ENCODE peak calls at places on chromosome 7, in five cellular contexts. One of them, this sample, is unnamed.

GRCh38 chr7:49850921-49851613 is 77.6 kb downstream of the VWC2 start:
- DNase-seq in activated T-cell treated with anti-CD3 and anti-CD28 coated beads for 24 hours: no peak
- DNase-seq in kidney glomerular epithelial cell: no peak
- DNase-seq in ACHN: no peak
- DNase-seq in stimulated activated CD4-positive, alpha-beta T cell treated with anti-CD3 and anti-CD28 coated beads, Interleukin-12 subunit alpha, Interleukin-12 subunit beta, amount 100 ng/mL, for 48 hours: no peak
- DNase-seq in this sample: no peak

GRCh38 chr7:146136357-146136875 is 19.8 kb downstream of the CNTNAP2 start:
- DNase-seq in activated T-cell treated with anti-CD3 and anti-CD28 coated beads for 24 hours: no peak
- DNase-seq in kidney glomerular epithelial cell: no peak
- DNase-seq in ACHN: no peak
- DNase-seq in stimulated activated CD4-positive, alpha-beta T cell treated with anti-CD3 and anti-CD28 coated beads, Interleukin-12 subunit alpha, Interleukin-12 subunit beta, amount 100 ng/mL, for 48 hours: no peak
- DNase-seq in this sample: no peak

GRCh38 chr7:111027396-111027795 is 63.5 kb upstream of the LRRN3 start:
- DNase-seq in activated T-cell treated with anti-CD3 and anti-CD28 coated beads for 24 hours: no peak
- DNase-seq in kidney glomerular epithelial cell: no peak
- DNase-seq in ACHN: no peak
- DNase-seq in stimulated activated CD4-positive, alpha-beta T cell treated with anti-CD3 and anti-CD28 coated beads, Interleukin-12 subunit alpha, Interleukin-12 subunit beta, amount 100 ng/mL, for 48 hours: no peak
- DNase-seq in this sample: no peak

GRCh38 chr7:85612514-85612913 is 425.7 kb upstream of the SEMA3D start:
- DNase-seq in activated T-cell treated with anti-CD3 and anti-CD28 coated beads for 24 hours: no peak
- DNase-seq in kidney glomerular epithelial cell: no peak
- DNase-seq in ACHN: no peak
- DNase-seq in stimulated activated CD4-positive, alpha-beta T cell treated with anti-CD3 and anti-CD28 coated beads, Interleukin-12 subunit alpha, Interleukin-12 subunit beta, amount 100 ng/mL, for 48 hours: no peak
- DNase-seq in this sample: no peak

GRCh38 chr7:40199076-40199802 is 64.4 kb downstream of the SUGCT start:
- DNase-seq in activated T-cell treated with anti-CD3 and anti-CD28 coated beads for 24 hours: no peak
- DNase-seq in kidney glomerular epithelial cell: peak
- DNase-seq in ACHN: peak
- DNase-seq in stimulated activated CD4-positive, alpha-beta T cell treated with anti-CD3 and anti-CD28 coated beads, Interleukin-12 subunit alpha, Interleukin-12 subunit beta, amount 100 ng/mL, for 48 hours: no peak
- DNase-seq in this sample: no peak

GRCh38 chr7:28957822-28958234 is 302 bp downstream of the TRIL start:
- DNase-seq in activated T-cell treated with anti-CD3 and anti-CD28 coated beads for 24 hours: no peak
- DNase-seq in kidney glomerular epithelial cell: no peak
- DNase-seq in ACHN: no peak
- DNase-seq in stimulated activated CD4-positive, alpha-beta T cell treated with anti-CD3 and anti-CD28 coated beads, Interleukin-12 subunit alpha, Interleukin-12 subunit beta, amount 100 ng/mL, for 48 hours: no peak
- DNase-seq in this sample: no peak

GRCh38 chr7:104967595-104967994 is 46.4 kb upstream of the KMT2E start:
- DNase-seq in activated T-cell treated with anti-CD3 and anti-CD28 coated beads for 24 hours: no peak
- DNase-seq in kidney glomerular epithelial cell: peak
- DNase-seq in ACHN: peak
- DNase-seq in stimulated activated CD4-positive, alpha-beta T cell treated with anti-CD3 and anti-CD28 coated beads, Interleukin-12 subunit alpha, Interleukin-12 subunit beta, amount 100 ng/mL, for 48 hours: no peak
- DNase-seq in this sample: no peak

GRCh38 chr7:124723012-124723411 is 42.6 kb downstream of the GPR37 start:
- DNase-seq in activated T-cell treated with anti-CD3 and anti-CD28 coated beads for 24 hours: no peak
- DNase-seq in kidney glomerular epithelial cell: peak
- DNase-seq in ACHN: peak
- DNase-seq in stimulated activated CD4-positive, alpha-beta T cell treated with anti-CD3 and anti-CD28 coated beads, Interleukin-12 subunit alpha, Interleukin-12 subunit beta, amount 100 ng/mL, for 48 hours: no peak
- DNase-seq in this sample: no peak

GRCh38 chr7:43625453-43625852 is 42.5 kb downstream of the STK17A start:
- DNase-seq in activated T-cell treated with anti-CD3 and anti-CD28 coated beads for 24 hours: peak
- DNase-seq in kidney glomerular epithelial cell: no peak
- DNase-seq in ACHN: no peak
- DNase-seq in stimulated activated CD4-positive, alpha-beta T cell treated with anti-CD3 and anti-CD28 coated beads, Interleukin-12 subunit alpha, Interleukin-12 subunit beta, amount 100 ng/mL, for 48 hours: no peak
- DNase-seq in this sample: no peak

GRCh38 chr7:20408467-20408826 is 77.7 kb downstream of the ITGB8 start:
- DNase-seq in activated T-cell treated with anti-CD3 and anti-CD28 coated beads for 24 hours: no peak
- DNase-seq in kidney glomerular epithelial cell: no peak
- DNase-seq in ACHN: no peak
- DNase-seq in stimulated activated CD4-positive, alpha-beta T cell treated with anti-CD3 and anti-CD28 coated beads, Interleukin-12 subunit alpha, Interleukin-12 subunit beta, amount 100 ng/mL, for 48 hours: no peak
- DNase-seq in this sample: no peak

GRCh38 chr7:101164071-101164840 is 1.1 kb downstream of the VGF start:
- DNase-seq in activated T-cell treated with anti-CD3 and anti-CD28 coated beads for 24 hours: no peak
- DNase-seq in kidney glomerular epithelial cell: peak
- DNase-seq in ACHN: peak
- DNase-seq in stimulated activated CD4-positive, alpha-beta T cell treated with anti-CD3 and anti-CD28 coated beads, Interleukin-12 subunit alpha, Interleukin-12 subunit beta, amount 100 ng/mL, for 48 hours: no peak
- DNase-seq in this sample: no peak

GRCh38 chr7:31782411-31782991 is 95.5 kb downstream of the PPP1R17 start:
- DNase-seq in activated T-cell treated with anti-CD3 and anti-CD28 coated beads for 24 hours: no peak
- DNase-seq in kidney glomerular epithelial cell: peak
- DNase-seq in ACHN: peak
- DNase-seq in stimulated activated CD4-positive, alpha-beta T cell treated with anti-CD3 and anti-CD28 coated beads, Interleukin-12 subunit alpha, Interleukin-12 subunit beta, amount 100 ng/mL, for 48 hours: no peak
- DNase-seq in this sample: no peak

GRCh38 chr7:43085992-43086391 is 26.5 kb upstream of the HECW1 start:
- DNase-seq in activated T-cell treated with anti-CD3 and anti-CD28 coated beads for 24 hours: no peak
- DNase-seq in kidney glomerular epithelial cell: no peak
- DNase-seq in ACHN: no peak
- DNase-seq in stimulated activated CD4-positive, alpha-beta T cell treated with anti-CD3 and anti-CD28 coated beads, Interleukin-12 subunit alpha, Interleukin-12 subunit beta, amount 100 ng/mL, for 48 hours: no peak
- DNase-seq in this sample: no peak

GRCh38 chr7:127578036-127578684 is 7.2 kb downstream of the GCC1 start:
- DNase-seq in activated T-cell treated with anti-CD3 and anti-CD28 coated beads for 24 hours: no peak
- DNase-seq in kidney glomerular epithelial cell: no peak
- DNase-seq in ACHN: peak
- DNase-seq in stimulated activated CD4-positive, alpha-beta T cell treated with anti-CD3 and anti-CD28 coated beads, Interleukin-12 subunit alpha, Interleukin-12 subunit beta, amount 100 ng/mL, for 48 hours: no peak
- DNase-seq in this sample: no peak

GRCh38 chr7:44396931-44397525 is 71.6 kb upstream of the CAMK2B start:
- DNase-seq in activated T-cell treated with anti-CD3 and anti-CD28 coated beads for 24 hours: no peak
- DNase-seq in kidney glomerular epithelial cell: peak
- DNase-seq in ACHN: no peak
- DNase-seq in stimulated activated CD4-positive, alpha-beta T cell treated with anti-CD3 and anti-CD28 coated beads, Interleukin-12 subunit alpha, Interleukin-12 subunit beta, amount 100 ng/mL, for 48 hours: no peak
- DNase-seq in this sample: no peak

GRCh38 chr7:159056722-159057121 is 87.9 kb downstream of the VIPR2 start:
- DNase-seq in activated T-cell treated with anti-CD3 and anti-CD28 coated beads for 24 hours: no peak
- DNase-seq in kidney glomerular epithelial cell: no peak
- DNase-seq in ACHN: no peak
- DNase-seq in stimulated activated CD4-positive, alpha-beta T cell treated with anti-CD3 and anti-CD28 coated beads, Interleukin-12 subunit alpha, Interleukin-12 subunit beta, amount 100 ng/mL, for 48 hours: no peak
- DNase-seq in this sample: no peak

GRCh38 chr7:110831450-110831849 is 259.5 kb upstream of the LRRN3 start:
- DNase-seq in activated T-cell treated with anti-CD3 and anti-CD28 coated beads for 24 hours: no peak
- DNase-seq in kidney glomerular epithelial cell: no peak
- DNase-seq in ACHN: no peak
- DNase-seq in stimulated activated CD4-positive, alpha-beta T cell treated with anti-CD3 and anti-CD28 coated beads, Interleukin-12 subunit alpha, Interleukin-12 subunit beta, amount 100 ng/mL, for 48 hours: no peak
- DNase-seq in this sample: no peak

GRCh38 chr7:157271991-157272324 is 64.8 kb upstream of the DNAJB6 start:
- DNase-seq in activated T-cell treated with anti-CD3 and anti-CD28 coated beads for 24 hours: no peak
- DNase-seq in kidney glomerular epithelial cell: peak
- DNase-seq in ACHN: no peak
- DNase-seq in stimulated activated CD4-positive, alpha-beta T cell treated with anti-CD3 and anti-CD28 coated beads, Interleukin-12 subunit alpha, Interleukin-12 subunit beta, amount 100 ng/mL, for 48 hours: no peak
- DNase-seq in this sample: peak

GRCh38 chr7:105911961-105912575 is 35.7 kb upstream of the ATXN7L1 start:
- DNase-seq in activated T-cell treated with anti-CD3 and anti-CD28 coated beads for 24 hours: no peak
- DNase-seq in kidney glomerular epithelial cell: no peak
- DNase-seq in ACHN: no peak
- DNase-seq in stimulated activated CD4-positive, alpha-beta T cell treated with anti-CD3 and anti-CD28 coated beads, Interleukin-12 subunit alpha, Interleukin-12 subunit beta, amount 100 ng/mL, for 48 hours: no peak
- DNase-seq in this sample: no peak

GRCh38 chr7:130941322-130942210 is 207.6 kb upstream of the KLF14 start:
- DNase-seq in activated T-cell treated with anti-CD3 and anti-CD28 coated beads for 24 hours: no peak
- DNase-seq in kidney glomerular epithelial cell: peak
- DNase-seq in ACHN: peak
- DNase-seq in stimulated activated CD4-positive, alpha-beta T cell treated with anti-CD3 and anti-CD28 coated beads, Interleukin-12 subunit alpha, Interleukin-12 subunit beta, amount 100 ng/mL, for 48 hours: no peak
- DNase-seq in this sample: peak

GRCh38 chr7:96303686-96304443 is 18.0 kb downstream of the SLC25A13 start:
- DNase-seq in activated T-cell treated with anti-CD3 and anti-CD28 coated beads for 24 hours: no peak
- DNase-seq in kidney glomerular epithelial cell: peak
- DNase-seq in ACHN: peak
- DNase-seq in stimulated activated CD4-positive, alpha-beta T cell treated with anti-CD3 and anti-CD28 coated beads, Interleukin-12 subunit alpha, Interleukin-12 subunit beta, amount 100 ng/mL, for 48 hours: no peak
- DNase-seq in this sample: no peak

GRCh38 chr7:90552521-90552920 is 43.6 kb upstream of the CDK14 start:
- DNase-seq in activated T-cell treated with anti-CD3 and anti-CD28 coated beads for 24 hours: no peak
- DNase-seq in kidney glomerular epithelial cell: peak
- DNase-seq in ACHN: peak
- DNase-seq in stimulated activated CD4-positive, alpha-beta T cell treated with anti-CD3 and anti-CD28 coated beads, Interleukin-12 subunit alpha, Interleukin-12 subunit beta, amount 100 ng/mL, for 48 hours: no peak
- DNase-seq in this sample: no peak

GRCh38 chr7:131548371-131548770 is 8.1 kb downstream of the PODXL start:
- DNase-seq in activated T-cell treated with anti-CD3 and anti-CD28 coated beads for 24 hours: no peak
- DNase-seq in kidney glomerular epithelial cell: no peak
- DNase-seq in ACHN: no peak
- DNase-seq in stimulated activated CD4-positive, alpha-beta T cell treated with anti-CD3 and anti-CD28 coated beads, Interleukin-12 subunit alpha, Interleukin-12 subunit beta, amount 100 ng/mL, for 48 hours: no peak
- DNase-seq in this sample: no peak

GRCh38 chr7:135362871-135363270 is 129.2 kb downstream of the STRA8 start:
- DNase-seq in activated T-cell treated with anti-CD3 and anti-CD28 coated beads for 24 hours: no peak
- DNase-seq in kidney glomerular epithelial cell: no peak
- DNase-seq in ACHN: no peak
- DNase-seq in stimulated activated CD4-positive, alpha-beta T cell treated with anti-CD3 and anti-CD28 coated beads, Interleukin-12 subunit alpha, Interleukin-12 subunit beta, amount 100 ng/mL, for 48 hours: no peak
- DNase-seq in this sample: no peak

GRCh38 chr7:25260862-25261454 is 32.7 kb upstream of the NPVF start:
- DNase-seq in activated T-cell treated with anti-CD3 and anti-CD28 coated beads for 24 hours: no peak
- DNase-seq in kidney glomerular epithelial cell: no peak
- DNase-seq in ACHN: no peak
- DNase-seq in stimulated activated CD4-positive, alpha-beta T cell treated with anti-CD3 and anti-CD28 coated beads, Interleukin-12 subunit alpha, Interleukin-12 subunit beta, amount 100 ng/mL, for 48 hours: no peak
- DNase-seq in this sample: no peak

GRCh38 chr7:24017519-24017918 is 266.5 kb upstream of the NPY start:
- DNase-seq in activated T-cell treated with anti-CD3 and anti-CD28 coated beads for 24 hours: no peak
- DNase-seq in kidney glomerular epithelial cell: no peak
- DNase-seq in ACHN: no peak
- DNase-seq in stimulated activated CD4-positive, alpha-beta T cell treated with anti-CD3 and anti-CD28 coated beads, Interleukin-12 subunit alpha, Interleukin-12 subunit beta, amount 100 ng/mL, for 48 hours: no peak
- DNase-seq in this sample: no peak

GRCh38 chr7:138459300-138460175 is 521 bp upstream of the TRIM24 start:
- DNase-seq in activated T-cell treated with anti-CD3 and anti-CD28 coated beads for 24 hours: peak
- DNase-seq in kidney glomerular epithelial cell: peak
- DNase-seq in ACHN: peak
- DNase-seq in stimulated activated CD4-positive, alpha-beta T cell treated with anti-CD3 and anti-CD28 coated beads, Interleukin-12 subunit alpha, Interleukin-12 subunit beta, amount 100 ng/mL, for 48 hours: peak
- DNase-seq in this sample: peak

GRCh38 chr7:28587211-28587610 is 174.9 kb downstream of the CREB5 start:
- DNase-seq in activated T-cell treated with anti-CD3 and anti-CD28 coated beads for 24 hours: no peak
- DNase-seq in kidney glomerular epithelial cell: peak
- DNase-seq in ACHN: peak
- DNase-seq in stimulated activated CD4-positive, alpha-beta T cell treated with anti-CD3 and anti-CD28 coated beads, Interleukin-12 subunit alpha, Interleukin-12 subunit beta, amount 100 ng/mL, for 48 hours: no peak
- DNase-seq in this sample: no peak

GRCh38 chr7:22110227-22110839 is 164.6 kb upstream of the CDCA7L start:
- DNase-seq in activated T-cell treated with anti-CD3 and anti-CD28 coated beads for 24 hours: peak
- DNase-seq in kidney glomerular epithelial cell: peak
- DNase-seq in ACHN: peak
- DNase-seq in stimulated activated CD4-positive, alpha-beta T cell treated with anti-CD3 and anti-CD28 coated beads, Interleukin-12 subunit alpha, Interleukin-12 subunit beta, amount 100 ng/mL, for 48 hours: peak
- DNase-seq in this sample: peak

GRCh38 chr7:96285579-96285978 is 36.3 kb downstream of the SLC25A13 start:
- DNase-seq in activated T-cell treated with anti-CD3 and anti-CD28 coated beads for 24 hours: no peak
- DNase-seq in kidney glomerular epithelial cell: no peak
- DNase-seq in ACHN: no peak
- DNase-seq in stimulated activated CD4-positive, alpha-beta T cell treated with anti-CD3 and anti-CD28 coated beads, Interleukin-12 subunit alpha, Interleukin-12 subunit beta, amount 100 ng/mL, for 48 hours: peak
- DNase-seq in this sample: no peak

GRCh38 chr7:101636822-101637623 is 7.9 kb upstream of the MYL10 start:
- DNase-seq in activated T-cell treated with anti-CD3 and anti-CD28 coated beads for 24 hours: no peak
- DNase-seq in kidney glomerular epithelial cell: no peak
- DNase-seq in ACHN: peak
- DNase-seq in stimulated activated CD4-positive, alpha-beta T cell treated with anti-CD3 and anti-CD28 coated beads, Interleukin-12 subunit alpha, Interleukin-12 subunit beta, amount 100 ng/mL, for 48 hours: no peak
- DNase-seq in this sample: no peak

GRCh38 chr7:133829336-133829897 is 297.7 kb upstream of the LRGUK start:
- DNase-seq in activated T-cell treated with anti-CD3 and anti-CD28 coated beads for 24 hours: no peak
- DNase-seq in kidney glomerular epithelial cell: peak
- DNase-seq in ACHN: peak
- DNase-seq in stimulated activated CD4-positive, alpha-beta T cell treated with anti-CD3 and anti-CD28 coated beads, Interleukin-12 subunit alpha, Interleukin-12 subunit beta, amount 100 ng/mL, for 48 hours: no peak
- DNase-seq in this sample: no peak

GRCh38 chr7:130513447-130513846 is 21.6 kb downstream of the MEST start:
- DNase-seq in activated T-cell treated with anti-CD3 and anti-CD28 coated beads for 24 hours: no peak
- DNase-seq in kidney glomerular epithelial cell: no peak
- DNase-seq in ACHN: peak
- DNase-seq in stimulated activated CD4-positive, alpha-beta T cell treated with anti-CD3 and anti-CD28 coated beads, Interleukin-12 subunit alpha, Interleukin-12 subunit beta, amount 100 ng/mL, for 48 hours: no peak
- DNase-seq in this sample: no peak